ENCODE peak calls at places on chromosomes 5 and 9, in nine cellular contexts. V is T-helper 22 cell, X is NCI-H1092 treated with DMSO at 0.1 percent for 48 hours, F is choroid plexus epithelial cell, L is cardiac fibroblast, O is NCI-H510A, W is DMS 273 treated with DMSO at 0.1 percent for 48 hours, I is C1 segment of cervical spinal cord, A is NCI-H1105 treated with DMSO at 0.1 percent for 48 hours. Y is an unnamed sample.

GRCh38 chr5:3845249-3845648 is 249.6 kb downstream of the IRX1 start:
- DNase-seq in V (no peak), X (no peak), F (no peak), L (no peak), O (no peak), W (no peak), I (no peak), A (no peak), Y (no peak)

GRCh38 chr9:12719431-12719830 is 26.2 kb downstream of the TYRP1 start:
- DNase-seq in V (no peak), X (peak; percentile 73), F (peak; percentile 73), L (peak; percentile 70), O (no peak), W (peak; percentile 78), I (no peak), A (peak; percentile 56), Y (no peak)

GRCh38 chr5:98755406-98755805 is 18.1 kb upstream of the RGMB start:
- DNase-seq in V (no peak), X (no peak), F (no peak), L (no peak), O (no peak), W (no peak), I (no peak), A (no peak), Y (no peak)

GRCh38 chr5:464446-464842 is 21.5 kb downstream of the EXOC3 start:
- DNase-seq in V (no peak), X (no peak), F (no peak), L (no peak), O (no peak), W (no peak), I (no peak), A (no peak), Y (peak; percentile 18)

GRCh38 chr9:23123048-23123632 is 676.5 kb downstream of the DMRTA1 start:
- DNase-seq in V (no peak), X (peak; percentile 7), F (peak; percentile 33), L (no peak), O (no peak), W (no peak), I (no peak), A (peak; percentile 27), Y (peak; percentile 58)

GRCh38 chr9:93089024-93089423 is 7.0 kb upstream of the CARD19 start:
- DNase-seq in V (no peak), X (no peak), F (no peak), L (no peak), O (no peak), W (no peak), I (no peak), A (no peak), Y (no peak)

GRCh38 chr5:135249658-135250057 is 149.4 kb downstream of the MACROH2A1 start:
- DNase-seq in V (no peak), X (no peak), F (no peak), L (no peak), O (no peak), W (no peak), I (no peak), A (no peak), Y (no peak)

GRCh38 chr9:129776938-129777768 is 24.3 kb upstream of the PTGES start:
- DNase-seq in V (peak; percentile 23), X (no peak), F (peak; percentile 100), L (peak; percentile 99), O (peak; percentile 64), W (no peak), I (no peak), A (no peak), Y (peak; percentile 79)

GRCh38 chr5:71925608-71926091 is 181.6 kb upstream of the MAP1B start:
- DNase-seq in V (no peak), X (peak; percentile 22), F (peak; percentile 33), L (peak; percentile 60), O (no peak), W (no peak), I (no peak), A (no peak), Y (no peak)

GRCh38 chr5:77846422-77847128 is 70.4 kb upstream of the TBCA start:
- DNase-seq in V (no peak), X (no peak), F (no peak), L (no peak), O (no peak), W (no peak), I (no peak), A (no peak), Y (no peak)